ENCODE peak calls at places on chromosomes 16 and 17, in four cellular contexts. Z is SK-N-SH, G is Calu3, Y is glutamatergic neuron. T is an unnamed sample.

GRCh38 chr17:3894927-3895343 is 2.1 kb upstream of the CAMKK1 start:
- DNase-seq in Z (no peak), G (no peak), Y (no peak), T (no peak)

GRCh38 chr16:77951788-77952187 is 70.6 kb upstream of the CLEC3A start:
- DNase-seq in Z (peak; percentile 22), G (peak; percentile 5), Y (no peak), T (no peak)

GRCh38 chr16:66603537-66604375 is 748 bp upstream of the CMTM3 start:
- DNase-seq in Z (peak; percentile 76), G (peak; percentile 23), Y (peak; percentile 65), T (peak; percentile 41)

GRCh38 chr16:26177438-26177837 is 485.7 kb downstream of the HS3ST4 start:
- DNase-seq in Z (no peak), G (no peak), Y (no peak), T (no peak)

GRCh38 chr16:66250686-66251405 is 115.6 kb upstream of the CDH5 start:
- DNase-seq in Z (peak; percentile 63), G (no peak), Y (no peak), T (no peak)

GRCh38 chr16:2365895-2366294 is 25.4 kb upstream of the ABCA3 start:
- DNase-seq in Z (no peak), G (no peak), Y (no peak), T (no peak)

GRCh38 chr17:67452681-67453554 is 75.8 kb downstream of the PITPNC1 start:
- DNase-seq in Z (no peak), G (no peak), Y (no peak), T (no peak)

GRCh38 chr17:181213-182163 is at the start of gene DOC2B:
- DNase-seq in Z (peak; percentile 93), G (peak; percentile 28), Y (peak; percentile 79), T (no peak)

GRCh38 chr16:88347656-88348376 is 34.9 kb upstream of the ZNF469 start:
- DNase-seq in Z (peak; percentile 20), G (no peak), Y (peak; percentile 40), T (peak; percentile 29)

GRCh38 chr16:25751230-25751629 is 59.5 kb downstream of the HS3ST4 start:
- DNase-seq in Z (no peak), G (no peak), Y (no peak), T (no peak)

GRCh38 chr16:50711862-50712567 is 18.6 kb downstream of the NOD2 start:
- DNase-seq in Z (peak; percentile 89), G (no peak), Y (no peak), T (no peak)

GRCh38 chr17:70621593-70621992 is 452.3 kb downstream of the KCNJ2 start:
- DNase-seq in Z (no peak), G (no peak), Y (no peak), T (no peak)

GRCh38 chr17:69404398-69404797 is 10.1 kb upstream of the MAP2K6 start:
- DNase-seq in Z (no peak), G (no peak), Y (no peak), T (no peak)

GRCh38 chr17:73510981-73511442 is 133.2 kb downstream of the SDK2 start:
- DNase-seq in Z (peak; percentile 48), G (no peak), Y (no peak), T (no peak)

GRCh38 chr16:386641-387156 is 4.9 kb upstream of the PGAP6 start:
- DNase-seq in Z (no peak), G (no peak), Y (no peak), T (no peak)

GRCh38 chr17:20263595-20263994 is 203.7 kb downstream of the LGALS9B start:
- DNase-seq in Z (no peak), G (no peak), Y (no peak), T (no peak)

GRCh38 chr16:529012-529575 is 1.6 kb downstream of the CAPN15 start:
- DNase-seq in Z (no peak), G (no peak), Y (no peak), T (no peak)

GRCh38 chr17:8057691-8058114 is 18.8 kb downstream of the ALOX15B start:
- DNase-seq in Z (peak; percentile 80), G (peak; percentile 55), Y (no peak), T (no peak)

GRCh38 chr16:67714522-67714921 is 4.6 kb downstream of the GFOD2 start:
- DNase-seq in Z (no peak), G (no peak), Y (no peak), T (no peak)

GRCh38 chr17:7883781-7884386 is 4.7 kb upstream of the CHD3 start:
- DNase-seq in Z (peak; percentile 55), G (peak; percentile 17), Y (no peak), T (no peak)

GRCh38 chr16:11395949-11396240 is 50.6 kb downstream of the RMI2 start:
- DNase-seq in Z (no peak), G (no peak), Y (no peak), T (no peak)
- TF ChIP-seq CTCF in Z (no peak), G (no peak), Y (no peak), T (no peak)

DNA sequence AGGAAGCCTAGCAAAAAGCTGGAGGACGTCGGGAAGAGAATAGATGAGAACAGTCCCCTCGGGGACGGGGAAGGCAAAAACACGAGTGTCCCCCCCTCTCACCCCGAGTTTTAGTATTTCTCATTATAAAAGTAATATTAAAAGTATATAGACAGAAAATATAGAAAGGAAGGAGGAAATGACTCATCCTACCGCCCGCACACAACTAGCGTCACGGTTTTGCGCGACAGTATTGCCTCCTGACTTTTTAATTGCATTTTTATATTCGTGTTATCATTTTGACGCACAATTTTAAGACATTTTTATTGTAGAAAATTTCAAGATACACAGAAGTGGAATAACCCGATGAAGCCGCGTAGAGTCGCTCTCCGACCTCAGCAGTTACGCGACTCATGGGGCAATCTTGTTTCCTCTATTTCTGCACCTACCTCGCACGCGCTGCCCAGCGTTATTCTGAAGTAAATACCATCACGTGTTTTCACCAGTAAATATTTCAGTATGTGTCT is 652 bp upstream of the SLC25A19 start:
- DNase-seq in Z (no peak), G (peak; percentile 31), Y (no peak), T (peak; percentile 39)
- TF ChIP-seq CTCF in Z (peak; percentile 19), G (no peak), Y (peak; percentile 4), T (no peak)

GRCh38 chr16:87297918-87298631 is 19.1 kb downstream of the C16orf95 start:
- DNase-seq in Z (peak; percentile 73), G (no peak), Y (peak; percentile 77), T (no peak)
- TF ChIP-seq CTCF in Z (peak; percentile 62), G (peak; percentile 64), Y (peak; percentile 70), T (no peak)

DNA sequence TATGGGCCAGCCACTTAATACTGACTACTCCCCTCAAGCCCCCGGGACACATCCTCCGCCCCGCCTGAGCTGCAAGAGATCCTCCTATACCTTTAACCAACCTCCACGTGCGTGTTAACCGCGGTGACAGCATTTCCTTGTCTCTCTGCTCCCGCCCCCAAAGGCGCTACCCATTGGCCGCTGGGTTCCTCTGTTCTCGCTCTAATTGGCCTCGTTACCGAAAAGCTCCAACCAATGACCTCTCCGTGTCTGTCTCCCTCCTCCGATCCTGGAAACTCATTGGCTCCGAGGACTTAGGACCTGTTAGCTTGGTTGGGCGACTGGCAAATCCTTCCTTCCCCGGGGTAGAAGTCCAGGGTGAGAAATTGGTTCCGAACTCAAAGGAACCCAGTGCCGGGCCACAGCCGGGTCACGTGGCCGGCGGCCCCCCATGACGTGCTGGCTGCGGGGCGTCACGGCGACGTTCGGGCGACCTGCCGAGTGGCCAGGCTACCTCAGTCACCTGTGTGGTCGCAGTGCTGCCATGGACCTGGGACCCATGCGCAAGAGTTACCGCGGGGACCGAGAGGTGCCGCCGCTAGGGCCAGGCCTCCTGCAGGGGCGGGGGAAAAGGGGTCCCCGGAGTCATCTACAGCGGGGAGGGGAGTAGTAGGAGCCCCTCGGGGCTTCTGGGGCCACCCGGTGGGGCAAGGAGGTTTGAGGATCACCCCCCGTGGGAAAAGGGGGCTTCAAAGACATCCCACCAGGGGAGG is at the start of gene PNPO:
- DNase-seq in Z (peak; percentile 98), G (peak; percentile 98), Y (peak; percentile 71), T (peak; percentile 74)
- TF ChIP-seq CTCF in Z (no peak), G (no peak), Y (no peak), T (no peak)

GRCh38 chr17:44930667-44931066 is 15.4 kb upstream of the GFAP start:
- DNase-seq in Z (peak; percentile 65), G (no peak), Y (no peak), T (no peak)

GRCh38 chr17:44927696-44928095 is 12.4 kb upstream of the GFAP start:
- DNase-seq in Z (no peak), G (no peak), Y (no peak), T (no peak)

GRCh38 chr17:44928136-44928535 is 12.8 kb upstream of the GFAP start:
- DNase-seq in Z (no peak), G (no peak), Y (no peak), T (no peak)

GRCh38 chr17:44926841-44927525 is 11.7 kb upstream of the GFAP start:
- DNase-seq in Z (no peak), G (no peak), Y (no peak), T (no peak)

DNA sequence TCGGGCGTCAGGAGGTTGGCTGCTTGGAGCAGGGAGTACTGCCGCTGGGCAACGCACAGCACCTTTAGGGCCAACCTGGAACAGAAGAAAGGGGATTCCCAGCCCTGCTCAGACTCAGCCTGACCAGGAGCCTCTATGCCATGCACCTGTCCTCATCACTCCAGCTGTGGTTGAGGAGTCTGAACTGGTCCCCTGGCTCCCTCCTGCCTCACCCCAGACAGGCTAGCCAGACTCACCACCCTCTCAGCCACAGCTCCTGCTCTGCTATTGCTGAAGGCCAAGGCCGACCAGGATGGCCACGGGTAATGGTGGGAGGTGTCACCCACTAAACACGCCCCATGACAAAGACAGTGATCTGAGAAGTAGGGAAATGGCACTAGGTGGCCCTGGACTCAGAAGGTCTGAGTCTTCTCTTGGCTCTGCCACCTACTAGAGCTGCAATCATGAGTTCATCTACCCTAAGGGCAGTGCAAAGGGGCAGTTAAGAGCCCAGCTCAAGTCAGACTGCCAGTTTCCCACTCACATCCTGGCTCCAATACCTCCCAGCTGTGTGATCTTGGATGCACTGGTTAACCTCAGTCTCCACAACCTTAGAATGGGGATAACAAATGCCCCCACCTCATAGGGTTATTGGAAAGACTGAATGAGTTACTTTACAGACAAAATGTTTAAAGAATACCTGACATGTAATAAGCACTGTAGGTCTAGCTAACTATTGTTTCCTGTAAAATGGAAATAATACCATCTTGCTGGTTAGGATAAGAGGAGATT is 13.8 kb upstream of the GFAP start:
- DNase-seq in Z (no peak), G (no peak), Y (no peak), T (no peak)
- TF ChIP-seq CTCF in Z (no peak), G (no peak), Y (no peak), T (no peak)

GRCh38 chr17:82108038-82108998 is 10.3 kb upstream of the FASN start:
- DNase-seq in Z (no peak), G (no peak), Y (peak; percentile 16), T (no peak)

GRCh38 chr17:82108999-82109480 is 11.0 kb upstream of the FASN start:
- DNase-seq in Z (no peak), G (no peak), Y (no peak), T (no peak)

GRCh38 chr17:82105882-82106696 is 8.1 kb upstream of the FASN start:
- DNase-seq in Z (peak; percentile 97), G (peak; percentile 89), Y (peak; percentile 78), T (peak; percentile 53)

GRCh38 chr17:82106697-82107305 is 8.8 kb upstream of the FASN start:
- DNase-seq in Z (no peak), G (no peak), Y (peak; percentile 44), T (no peak)

GRCh38 chr17:82107341-82107860 is 9.4 kb upstream of the FASN start:
- DNase-seq in Z (peak; percentile 74), G (no peak), Y (peak; percentile 22), T (no peak)
- TF ChIP-seq CTCF in Z (peak; percentile 34), G (peak; percentile 25), Y (no peak), T (no peak)